ENCODE peak calls at places on chromosome 20, in eight cellular contexts. O, K, G, I, L, M, U and E are unnamed samples. For H3K4me1, the result is how much of the 10 kb centered on the place peaks cover.

GRCh38 chr20:46683068-46683477 is 6.2 kb downstream of the TP53RK start:
- DNase-seq in M (no peak), G (no peak), I (no peak), U (no peak), L (no peak), O (no peak), K (no peak), E (no peak)

GRCh38 chr20:1341561-1342265 is 12.8 kb upstream of the SDCBP2 start:
- DNase-seq in L (peak), G (peak), K (no peak), U (peak), M (no peak), I (no peak), O (no peak), E (peak)

GRCh38 chr20:45445805-45446562 is 23.6 kb upstream of the WFDC2 start:
- DNase-seq in U (peak), I (peak), L (no peak), K (no peak), G (no peak), O (no peak), M (no peak), E (no peak)

GRCh38 chr20:51525241-51526104 is 17.0 kb downstream of the NFATC2 start:
- DNase-seq in L (no peak), O (peak), K (no peak), M (no peak), G (no peak), I (peak), U (peak), E (no peak)

GRCh38 chr20:46549188-46549967 is 1.1 kb downstream of the OCSTAMP start:
- DNase-seq in O (no peak), L (no peak), I (no peak), U (no peak), G (no peak), K (no peak), M (no peak), E (no peak)

GRCh38 chr20:21180248-21180647 is 54.4 kb downstream of the KIZ start:
- DNase-seq in L (no peak), M (no peak), O (no peak), K (no peak), U (no peak), G (no peak), I (no peak), E (no peak)

GRCh38 chr20:46242390-46242789 is 65.9 kb downstream of the CDH22 start:
- DNase-seq in U (no peak), L (no peak), G (no peak), M (no peak), I (no peak), K (no peak), O (no peak), E (no peak)

GRCh38 chr20:34713194-34713943 is 9.2 kb downstream of the TP53INP2 start:
- DNase-seq in U (no peak), L (no peak), K (no peak), I (no peak), O (peak), G (peak), M (no peak), E (no peak)

GRCh38 chr20:57089701-57090144 is 176.7 kb downstream of the BMP7 start:
- DNase-seq in O (peak), U (peak), G (peak), L (peak), M (peak), I (peak), K (peak), E (peak)

GRCh38 chr20:35129647-35130069 is 17.5 kb downstream of the EDEM2 start:
- DNase-seq in G (peak), U (no peak), L (no peak), K (no peak), O (no peak), I (no peak), M (no peak), E (no peak)

GRCh38 chr20:63696311-63696627 is 183 bp upstream of the TNFRSF6B start:
- DNase-seq in U (peak), M (no peak), O (peak), L (no peak), I (peak), G (peak), K (no peak), E (no peak)

GRCh38 chr20:41664584-41664983 is 46.4 kb upstream of the CHD6 start:
- DNase-seq in L (no peak), O (no peak), G (no peak), M (no peak), K (no peak), I (no peak), U (no peak), E (no peak)

GRCh38 chr20:49519777-49520359 is 37.4 kb upstream of the KCNB1 start:
- DNase-seq in O (no peak), K (no peak), U (no peak), M (no peak), I (no peak), G (peak), L (no peak), E (no peak)
- H3K4me1 ChIP-seq in O (under half), K (under half), U (under half), M (under half), I (under half), G (under half), L (under half), E (under half)

DNA sequence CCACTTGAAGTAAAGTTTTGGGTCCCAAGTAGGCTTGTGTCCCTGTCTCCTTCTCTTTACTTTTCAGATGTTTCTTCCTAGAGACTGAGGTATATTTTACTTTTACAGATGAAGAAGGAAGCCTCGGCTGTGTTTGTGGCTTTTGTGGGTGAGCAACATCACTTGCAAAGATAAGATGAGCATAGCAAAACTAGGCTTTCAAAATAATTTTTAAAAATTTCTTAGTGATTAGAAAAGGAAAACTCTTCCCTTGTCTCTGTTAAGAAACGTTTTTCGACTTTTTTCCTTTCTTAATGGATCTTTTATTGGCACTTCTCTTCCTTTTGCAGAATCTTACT is 7.6 kb downstream of the PTPN1 start:
- DNase-seq in L (no peak), G (no peak), K (no peak), M (no peak), U (no peak), O (no peak), I (no peak), E (no peak)
- H3K4me1 ChIP-seq in L (under half), G (under half), K (half or more), M (half or more), U (under half), O (half or more), I (half or more), E (under half)

GRCh38 chr20:53581444-53582311 is 12.0 kb downstream of the ZNF217 start:
- DNase-seq in I (peak), L (no peak), M (peak), U (no peak), G (no peak), O (no peak), K (no peak), E (peak)
- H3K4me1 ChIP-seq in I (half or more), L (half or more), M (half or more), U (under half), G (half or more), O (half or more), K (half or more), E (under half)

DNA sequence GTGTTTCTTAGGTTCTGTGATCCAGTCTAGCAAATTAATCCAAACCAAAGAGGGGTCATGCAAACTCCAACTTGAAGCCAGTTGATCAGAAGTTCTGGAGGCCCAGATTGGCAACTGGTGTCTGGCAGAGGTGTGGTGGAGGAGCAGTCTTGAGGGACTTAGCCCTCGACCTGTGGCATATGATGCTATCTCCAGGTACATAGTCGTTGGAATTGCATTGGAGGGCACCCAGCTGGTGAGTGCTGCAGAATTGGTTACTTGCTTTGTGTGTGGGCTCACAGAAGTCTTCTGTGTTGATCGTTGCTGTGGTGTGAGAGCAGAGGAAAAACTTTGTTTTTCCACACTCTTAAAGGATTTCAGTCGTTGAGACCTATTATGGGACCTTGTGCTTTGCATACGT is 7.7 kb downstream of the PANK2 start:
- DNase-seq in O (no peak), K (no peak), M (no peak), L (no peak), U (no peak), G (no peak), I (no peak), E (no peak)
- H3K4me1 ChIP-seq in O (half or more), K (half or more), M (half or more), L (under half), U (under half), G (under half), I (half or more), E (under half)

GRCh38 chr20:36483205-36483918 is 58.0 kb upstream of the MYL9 start:
- DNase-seq in I (no peak), L (no peak), O (no peak), K (no peak), U (no peak), M (no peak), G (no peak), E (no peak)

GRCh38 chr20:36481380-36482043 is 59.8 kb upstream of the MYL9 start:
- DNase-seq in M (no peak), K (no peak), O (no peak), G (no peak), I (no peak), U (no peak), L (peak), E (no peak)

GRCh38 chr20:36482044-36482473 is 59.3 kb upstream of the MYL9 start:
- DNase-seq in O (peak), K (peak), M (peak), U (no peak), L (peak), I (no peak), G (no peak), E (peak)

GRCh38 chr20:36485286-36485685 is 56.0 kb upstream of the MYL9 start:
- DNase-seq in L (no peak), G (no peak), O (no peak), U (no peak), I (no peak), M (no peak), K (no peak), E (no peak)

GRCh38 chr20:36483919-36484808 is 57.2 kb upstream of the MYL9 start:
- DNase-seq in L (no peak), I (no peak), K (no peak), M (peak), U (no peak), G (peak), O (no peak), E (no peak)
- H3K4me1 ChIP-seq in L (half or more), I (under half), K (under half), M (half or more), U (under half), G (under half), O (half or more), E (under half)

GRCh38 chr20:32559753-32560380 is 25.3 kb downstream of the NOL4L start:
- DNase-seq in L (no peak), K (no peak), I (no peak), U (no peak), G (no peak), O (no peak), M (no peak), E (no peak)

GRCh38 chr20:32557284-32557683 is 27.8 kb downstream of the NOL4L start:
- DNase-seq in U (no peak), L (no peak), K (no peak), G (no peak), M (no peak), O (no peak), I (no peak), E (no peak)

GRCh38 chr20:32556312-32557184 is 28.6 kb downstream of the NOL4L start:
- DNase-seq in K (no peak), L (no peak), U (no peak), O (peak), M (no peak), I (no peak), G (no peak), E (no peak)

GRCh38 chr20:32559216-32559752 is 25.8 kb downstream of the NOL4L start:
- DNase-seq in K (no peak), G (no peak), M (no peak), L (no peak), I (no peak), O (no peak), U (no peak), E (no peak)

DNA sequence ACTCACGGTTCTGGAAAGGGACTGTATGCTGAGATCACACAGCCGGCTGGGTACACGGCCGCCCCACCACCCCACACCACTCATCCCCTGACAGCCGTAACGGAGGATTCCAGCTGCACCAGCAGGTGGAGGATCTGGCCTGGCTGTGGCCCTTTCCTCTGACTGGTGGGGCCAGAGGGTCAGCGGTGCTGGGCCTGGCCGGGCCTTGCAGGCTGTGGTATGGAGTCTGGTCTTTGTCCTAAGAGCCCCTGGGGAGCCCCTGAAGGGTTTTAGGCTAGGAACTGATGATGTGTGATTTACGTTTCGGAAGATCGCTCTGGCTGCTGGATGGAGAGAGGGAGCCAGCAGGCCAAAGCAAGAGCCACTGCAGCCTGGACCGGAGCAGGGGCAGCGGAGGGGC is 26.6 kb downstream of the NOL4L start:
- DNase-seq in L (no peak), M (no peak), U (no peak), I (no peak), K (no peak), O (no peak), G (no peak), E (no peak)
- H3K4me1 ChIP-seq in L (under half), M (under half), U (under half), I (under half), K (under half), O (under half), G (under half), E (under half)